ENCODE peak calls at places on chromosomes 11 and 22, in eight cellular contexts. One of them, this sample, is unnamed.
A peak's percentile ranks its signal among the peaks of the same experiment; 100 is the strongest.

GRCh38 chr11:65646921-65647701 is 9.2 kb downstream of the SIPA1 start:
- DNase-seq in anterior cingulate cortex: no peak
- DNase-seq in BE2C: peak; percentile 56
- DNase-seq in iPS-NIHi11: peak; percentile 80
- DNase-seq in suprapubic skin: no peak
- DNase-seq in adipocyte: peak; percentile 69
- DNase-seq in GM10248: no peak
- DNase-seq in SW 1271: peak; percentile 34
- DNase-seq in this sample: peak; percentile 57

GRCh38 chr22:44814266-44815098 is 62.1 kb downstream of the ARHGAP8 start:
- DNase-seq in BE2C: no peak
- DNase-seq in anterior cingulate cortex: no peak
- DNase-seq in GM10248: no peak
- DNase-seq in iPS-NIHi11: no peak
- DNase-seq in SW 1271: no peak
- DNase-seq in adipocyte: no peak
- DNase-seq in suprapubic skin: no peak
- DNase-seq in this sample: no peak

GRCh38 chr11:66459138-66459778 is 7.4 kb upstream of the PELI3 start:
- DNase-seq in GM10248: peak; percentile 39
- DNase-seq in adipocyte: no peak
- DNase-seq in suprapubic skin: no peak
- DNase-seq in anterior cingulate cortex: no peak
- DNase-seq in SW 1271: no peak
- DNase-seq in iPS-NIHi11: no peak
- DNase-seq in BE2C: no peak
- DNase-seq in this sample: no peak

GRCh38 chr11:7573558-7574296 is 59.9 kb downstream of the PPFIBP2 start:
- DNase-seq in adipocyte: no peak
- DNase-seq in GM10248: no peak
- DNase-seq in anterior cingulate cortex: no peak
- DNase-seq in BE2C: no peak
- DNase-seq in suprapubic skin: no peak
- DNase-seq in iPS-NIHi11: peak; percentile 42
- DNase-seq in SW 1271: no peak
- DNase-seq in this sample: no peak

GRCh38 chr11:67429722-67430121 is 1.4 kb downstream of the RPS6KB2 start:
- DNase-seq in BE2C: no peak
- DNase-seq in adipocyte: no peak
- DNase-seq in GM10248: no peak
- DNase-seq in anterior cingulate cortex: no peak
- DNase-seq in suprapubic skin: no peak
- DNase-seq in SW 1271: no peak
- DNase-seq in iPS-NIHi11: no peak
- DNase-seq in this sample: no peak

GRCh38 chr11:64023731-64024710 is 11.7 kb upstream of the FLRT1 start:
- DNase-seq in adipocyte: no peak
- DNase-seq in suprapubic skin: no peak
- DNase-seq in iPS-NIHi11: no peak
- DNase-seq in anterior cingulate cortex: no peak
- DNase-seq in GM10248: no peak
- DNase-seq in BE2C: no peak
- DNase-seq in SW 1271: no peak
- DNase-seq in this sample: no peak

GRCh38 chr11:43937434-43938411 is 4.7 kb upstream of the C11orf96 start:
- DNase-seq in adipocyte: peak; percentile 32
- DNase-seq in anterior cingulate cortex: no peak
- DNase-seq in GM10248: no peak
- DNase-seq in iPS-NIHi11: no peak
- DNase-seq in BE2C: no peak
- DNase-seq in suprapubic skin: no peak
- DNase-seq in SW 1271: no peak
- DNase-seq in this sample: no peak

GRCh38 chr11:326842-327580 is 6.4 kb upstream of the IFITM3 start:
- DNase-seq in suprapubic skin: no peak
- DNase-seq in BE2C: no peak
- DNase-seq in SW 1271: no peak
- DNase-seq in iPS-NIHi11: no peak
- DNase-seq in adipocyte: no peak
- DNase-seq in GM10248: peak; percentile 81
- DNase-seq in anterior cingulate cortex: no peak
- DNase-seq in this sample: no peak

GRCh38 chr11:1121343-1122331 is 36.1 kb upstream of the MUC5AC start:
- DNase-seq in SW 1271: no peak
- DNase-seq in anterior cingulate cortex: no peak
- DNase-seq in BE2C: no peak
- DNase-seq in suprapubic skin: peak; percentile 74
- DNase-seq in GM10248: no peak
- DNase-seq in adipocyte: no peak
- DNase-seq in iPS-NIHi11: peak; percentile 29
- DNase-seq in this sample: no peak

GRCh38 chr22:26884921-26885320 is 227.5 kb downstream of the MIAT start:
- DNase-seq in suprapubic skin: no peak
- DNase-seq in anterior cingulate cortex: no peak
- DNase-seq in BE2C: no peak
- DNase-seq in SW 1271: no peak
- DNase-seq in adipocyte: no peak
- DNase-seq in iPS-NIHi11: no peak
- DNase-seq in GM10248: no peak
- DNase-seq in this sample: no peak

GRCh38 chr11:78715639-78716311 is 141.1 kb upstream of the NARS2 start:
- DNase-seq in BE2C: peak; percentile 88
- DNase-seq in iPS-NIHi11: peak; percentile 82
- DNase-seq in SW 1271: peak; percentile 72
- DNase-seq in suprapubic skin: no peak
- DNase-seq in anterior cingulate cortex: no peak
- DNase-seq in GM10248: peak; percentile 56
- DNase-seq in adipocyte: peak; percentile 72
- DNase-seq in this sample: peak; percentile 85

GRCh38 chr22:27107824-27108223 is 450.4 kb downstream of the MIAT start:
- DNase-seq in iPS-NIHi11: no peak
- DNase-seq in adipocyte: peak; percentile 78
- DNase-seq in suprapubic skin: no peak
- DNase-seq in SW 1271: peak; percentile 85
- DNase-seq in anterior cingulate cortex: peak; percentile 25
- DNase-seq in BE2C: peak; percentile 91
- DNase-seq in GM10248: no peak
- DNase-seq in this sample: no peak

GRCh38 chr11:123560001-123560400 is 94.4 kb downstream of the SCN3B start:
- DNase-seq in adipocyte: peak; percentile 90
- DNase-seq in SW 1271: no peak
- DNase-seq in suprapubic skin: peak; percentile 79
- DNase-seq in iPS-NIHi11: no peak
- DNase-seq in anterior cingulate cortex: peak; percentile 65
- DNase-seq in GM10248: peak; percentile 54
- DNase-seq in BE2C: peak; percentile 74
- DNase-seq in this sample: peak; percentile 69